ENCODE peak calls at places on chromosome 2, in nine cellular contexts. H is right cardiac atrium, W is thoracic aorta, A is lung, Z is tibial artery, F is body of pancreas, S is mesendoderm, R is OCI-LY7, X is hepatocyte. P is an unnamed sample. For H3K4me1, the result is how much of the 10 kb centered on the place peaks cover.

GRCh38 chr2:6394266-6394665 is 471.4 kb downstream of the CMPK2 start:
- DNase-seq in S (no peak), F (no peak), A (no peak), R (no peak), Z (no peak), H (no peak), X (peak), W (no peak), P (no peak)

GRCh38 chr2:40095003-40095402 is 315.9 kb upstream of the THUMPD2 start:
- DNase-seq in S (no peak), R (no peak), X (no peak), A (no peak), Z (no peak), H (no peak), W (no peak), F (no peak), P (no peak)

GRCh38 chr2:183998041-183998796 is 600.1 kb upstream of the ZNF804A start:
- DNase-seq in A (no peak), H (no peak), X (no peak), W (no peak), F (no peak), R (no peak), S (peak), Z (no peak), P (no peak)

GRCh38 chr2:10169053-10169578 is 46.6 kb downstream of the RRM2 start:
- DNase-seq in F (no peak), W (no peak), S (no peak), Z (no peak), A (no peak), X (no peak), H (no peak), R (no peak), P (no peak)

GRCh38 chr2:30444283-30444682 is 2.8 kb upstream of the LCLAT1 start:
- DNase-seq in S (no peak), R (no peak), H (no peak), A (no peak), X (no peak), Z (no peak), F (no peak), W (no peak), P (no peak)

GRCh38 chr2:133421516-133422324 is 146.5 kb downstream of the NCKAP5 start:
- DNase-seq in A (no peak), H (no peak), W (no peak), S (peak), F (no peak), X (peak), R (no peak), Z (no peak), P (no peak)

GRCh38 chr2:121260370-121261154 is 24.4 kb downstream of the TFCP2L1 start:
- DNase-seq in H (no peak), X (peak), A (no peak), Z (no peak), F (no peak), W (no peak), R (no peak), S (no peak), P (no peak)

GRCh38 chr2:158724803-158725271 is 70.3 kb upstream of the DAPL1 start:
- DNase-seq in R (no peak), A (peak), X (peak), Z (no peak), H (no peak), W (no peak), S (no peak), F (no peak), P (peak)

GRCh38 chr2:24382363-24383021 is 22.2 kb upstream of the ITSN2 start:
- DNase-seq in H (peak), F (peak), W (no peak), Z (peak), X (peak), R (peak), A (peak), S (peak), P (peak)

GRCh38 chr2:29782531-29782930 is 138.9 kb downstream of the ALK start:
- DNase-seq in H (no peak), F (no peak), W (no peak), X (no peak), S (no peak), A (no peak), Z (no peak), R (no peak), P (no peak)

GRCh38 chr2:217120429-217120828 is 260.6 kb upstream of the TNP1 start:
- DNase-seq in X (no peak), Z (no peak), S (no peak), W (no peak), F (no peak), R (no peak), H (no peak), A (no peak), P (no peak)

GRCh38 chr2:155815275-155815674 is 517.2 kb downstream of the NR4A2 start:
- DNase-seq in Z (no peak), S (no peak), R (no peak), X (no peak), F (no peak), H (no peak), A (no peak), W (no peak), P (no peak)

GRCh38 chr2:149561309-149561926 is 26.2 kb downstream of the MMADHC start:
- DNase-seq in A (no peak), S (peak), H (no peak), F (peak), Z (no peak), W (no peak), R (peak), X (peak), P (peak)

GRCh38 chr2:116491292-116491691 is 1323.2 kb upstream of the DDX18 start:
- DNase-seq in S (no peak), R (no peak), W (no peak), X (peak), F (no peak), H (no peak), Z (no peak), A (no peak), P (no peak)

GRCh38 chr2:120132190-120132589 is 91.0 kb downstream of the TMEM185B start:
- DNase-seq in R (no peak), X (no peak), H (no peak), Z (no peak), F (no peak), A (no peak), S (no peak), W (no peak), P (no peak)
- H3K4me1 ChIP-seq in R (under half), X (under half), H (under half), Z (under half), F (under half), A (under half), S (under half), W (under half), P (under half)

DNA sequence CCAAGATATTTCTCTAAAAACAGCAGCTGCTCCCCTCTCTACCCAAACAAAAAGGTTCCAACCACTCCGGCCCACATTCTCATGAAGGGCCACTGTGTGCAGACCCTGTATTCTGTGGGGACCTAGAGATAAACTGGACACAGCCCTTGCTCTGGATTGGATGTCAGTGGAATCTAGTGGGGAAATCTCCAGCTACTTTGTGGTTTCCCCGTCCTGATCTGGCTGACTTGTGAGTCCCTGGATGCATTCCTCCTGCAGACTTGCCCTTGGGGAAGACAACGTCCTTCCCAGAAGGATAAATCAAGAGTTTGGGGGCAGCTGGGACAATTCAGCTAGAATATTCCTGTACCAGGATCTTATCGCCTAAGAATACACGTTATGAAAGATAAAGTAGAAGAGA is 151.1 kb downstream of the FSHR start:
- DNase-seq in W (no peak), R (no peak), S (no peak), H (no peak), X (no peak), Z (no peak), F (no peak), A (no peak), P (no peak)
- H3K4me3 ChIP-seq in W (no peak), R (no peak), S (no peak), H (no peak), X (no peak), Z (no peak), F (no peak), A (no peak), P (no peak)

GRCh38 chr2:144605232-144605631 is 85.3 kb upstream of the ZEB2 start:
- DNase-seq in R (peak), H (no peak), F (no peak), A (no peak), S (no peak), X (no peak), Z (no peak), W (no peak), P (no peak)

GRCh38 chr2:144603334-144603733 is 83.4 kb upstream of the ZEB2 start:
- DNase-seq in F (no peak), X (no peak), S (no peak), A (no peak), H (no peak), Z (no peak), R (no peak), W (no peak), P (no peak)

GRCh38 chr2:144606756-144607498 is 87.0 kb upstream of the ZEB2 start:
- DNase-seq in W (no peak), Z (no peak), A (no peak), S (no peak), H (no peak), R (no peak), X (no peak), F (no peak), P (no peak)

DNA sequence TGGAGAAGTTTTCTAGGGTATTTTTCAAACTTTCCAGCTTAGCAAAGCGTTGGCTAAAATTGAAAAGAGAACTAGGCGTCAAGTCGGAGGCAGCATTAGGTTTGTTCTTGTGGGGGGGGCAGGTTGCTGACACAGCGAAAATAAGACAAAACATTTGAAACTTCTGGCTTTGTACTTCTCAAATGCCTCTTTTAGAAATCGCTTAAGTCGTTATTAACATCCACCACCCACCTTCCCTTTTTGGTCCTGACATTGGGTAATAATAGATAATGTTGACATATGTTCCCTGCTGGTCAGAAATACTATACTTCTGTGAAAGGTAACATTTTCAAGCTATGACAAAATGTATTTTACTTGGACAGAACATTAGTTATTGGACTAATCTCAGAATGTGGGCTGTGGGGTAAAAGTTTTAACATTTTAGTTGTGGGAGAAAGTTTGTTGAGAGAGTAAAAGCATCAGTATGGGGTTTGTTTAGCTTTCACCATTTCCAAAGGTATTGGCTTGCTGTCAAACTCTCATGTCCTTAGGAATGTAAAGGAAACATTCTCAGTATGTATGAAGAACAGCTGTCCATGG is 88.1 kb upstream of the ZEB2 start:
- DNase-seq in Z (no peak), A (peak), X (no peak), H (peak), R (no peak), F (no peak), S (no peak), W (no peak), P (no peak)
- H3K27ac ChIP-seq in Z (peak), A (no peak), X (no peak), H (no peak), R (no peak), F (no peak), S (no peak), W (peak), P (no peak)

GRCh38 chr2:12615509-12615908 is 101.2 kb upstream of the TRIB2 start:
- DNase-seq in Z (no peak), F (no peak), H (no peak), S (no peak), A (no peak), X (no peak), R (no peak), W (no peak), P (no peak)
- H3K4me1 ChIP-seq in Z (under half), F (under half), H (under half), S (under half), A (under half), X (under half), R (under half), W (under half), P (under half)

GRCh38 chr2:172085460-172086159 is at the start of gene DLX1:
- DNase-seq in Z (no peak), R (no peak), S (no peak), W (no peak), A (no peak), X (no peak), F (no peak), H (no peak), P (no peak)

GRCh38 chr2:172086349-172087190 is 1.3 kb downstream of the DLX1 start:
- DNase-seq in Z (no peak), W (no peak), S (peak), X (peak), A (no peak), H (no peak), F (no peak), R (peak), P (no peak)

GRCh38 chr2:172084484-172084733 is 898 bp upstream of the DLX1 start:
- DNase-seq in A (no peak), S (peak), F (no peak), H (no peak), X (no peak), W (no peak), Z (no peak), R (no peak), P (peak)

GRCh38 chr2:172083725-172084483 is 1.4 kb upstream of the DLX1 start:
- DNase-seq in A (no peak), R (no peak), X (no peak), H (no peak), F (no peak), Z (no peak), S (no peak), W (no peak), P (peak)

DNA sequence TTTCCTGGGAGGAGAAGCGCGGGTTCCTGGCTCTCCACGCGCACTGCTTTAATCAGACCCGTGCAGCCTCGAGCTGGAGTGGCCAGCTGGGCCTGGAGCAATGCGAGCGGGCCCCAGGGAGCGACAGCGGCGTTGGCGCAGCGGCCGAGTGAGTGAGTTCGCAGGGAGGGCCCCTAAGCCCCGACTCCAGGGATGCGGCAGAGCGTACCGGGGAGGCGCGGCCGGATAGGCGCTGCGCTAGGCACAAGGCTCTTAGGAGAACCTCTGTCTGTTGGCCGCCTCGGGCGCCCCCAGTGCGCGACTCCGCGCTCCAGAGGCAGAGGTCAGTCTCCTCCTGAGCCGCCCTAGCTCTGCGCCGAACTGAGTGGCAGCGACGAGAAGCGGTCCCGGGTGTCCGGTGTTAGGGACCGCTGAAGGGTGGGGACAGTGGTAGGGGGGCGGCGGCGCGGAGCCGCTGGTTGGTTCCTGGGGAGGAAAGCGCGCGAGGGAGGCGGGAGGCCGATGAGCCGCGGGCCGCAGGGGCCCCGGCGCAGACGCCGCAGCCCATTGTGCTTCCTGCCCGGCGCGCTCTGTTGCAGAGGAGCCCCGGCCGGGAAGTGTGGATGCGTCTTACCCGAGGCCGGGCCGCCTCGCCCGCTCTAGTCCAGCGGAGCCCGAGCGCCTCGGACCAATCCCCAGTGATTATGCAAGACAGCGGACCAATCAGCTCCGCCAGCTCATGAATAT is 410 bp upstream of the DLX1 start:
- DNase-seq in R (peak), W (no peak), F (peak), S (peak), Z (peak), H (peak), A (peak), X (peak), P (peak)
- H3K4me3 ChIP-seq in R (peak), W (peak), F (peak), S (peak), Z (peak), H (peak), A (no peak), X (peak), P (peak)

GRCh38 chr2:73116182-73116960 is 3.6 kb upstream of the RAB11FIP5 start:
- DNase-seq in R (no peak), W (no peak), S (no peak), H (no peak), X (no peak), A (no peak), Z (peak), F (no peak), P (no peak)

GRCh38 chr2:73113634-73113958 is 848 bp upstream of the RAB11FIP5 start:
- DNase-seq in W (no peak), F (no peak), Z (no peak), S (no peak), A (no peak), H (no peak), R (no peak), X (no peak), P (no peak)

GRCh38 chr2:73112913-73113633 is at the start of gene RAB11FIP5:
- DNase-seq in A (peak), Z (peak), F (peak), X (peak), W (peak), S (peak), H (peak), R (peak), P (peak)

GRCh38 chr2:73112026-73112912 is 479 bp downstream of the RAB11FIP5 start:
- DNase-seq in R (no peak), A (no peak), X (peak), W (no peak), F (peak), H (peak), Z (peak), S (peak), P (peak)

DNA sequence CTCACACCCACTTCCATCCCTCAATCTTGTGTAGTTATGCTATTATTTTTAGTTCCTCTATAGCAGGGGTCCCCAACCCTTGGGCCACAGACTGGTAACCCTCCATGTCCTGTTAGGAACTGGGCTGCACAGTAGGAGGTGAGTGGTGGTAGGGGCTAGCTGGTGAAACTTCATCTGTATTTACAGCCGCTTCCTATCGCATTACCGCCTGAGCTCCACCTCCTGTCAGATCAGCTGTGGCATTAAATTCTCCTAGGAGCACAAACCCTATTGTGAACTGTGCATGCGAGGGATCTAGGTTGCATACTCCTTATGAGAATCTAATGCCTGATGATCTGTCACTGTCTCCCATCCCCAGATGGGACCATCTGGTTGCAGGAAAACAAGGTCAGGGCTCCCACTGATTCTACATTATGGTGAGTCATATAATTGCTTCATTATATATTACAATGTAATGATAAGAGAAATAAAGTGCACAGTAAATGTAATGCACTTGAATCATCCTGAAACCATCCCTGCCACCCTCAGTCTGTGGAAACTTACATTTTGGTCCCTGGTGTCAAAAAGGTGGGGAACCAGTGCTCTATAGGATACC is 1.6 kb upstream of the RAB11FIP5 start:
- DNase-seq in X (no peak), H (no peak), F (no peak), S (no peak), Z (peak), A (no peak), W (no peak), R (no peak), P (no peak)
- H3K27ac ChIP-seq in X (no peak), H (no peak), F (no peak), S (no peak), Z (peak), A (no peak), W (peak), R (no peak), P (no peak)

DNA sequence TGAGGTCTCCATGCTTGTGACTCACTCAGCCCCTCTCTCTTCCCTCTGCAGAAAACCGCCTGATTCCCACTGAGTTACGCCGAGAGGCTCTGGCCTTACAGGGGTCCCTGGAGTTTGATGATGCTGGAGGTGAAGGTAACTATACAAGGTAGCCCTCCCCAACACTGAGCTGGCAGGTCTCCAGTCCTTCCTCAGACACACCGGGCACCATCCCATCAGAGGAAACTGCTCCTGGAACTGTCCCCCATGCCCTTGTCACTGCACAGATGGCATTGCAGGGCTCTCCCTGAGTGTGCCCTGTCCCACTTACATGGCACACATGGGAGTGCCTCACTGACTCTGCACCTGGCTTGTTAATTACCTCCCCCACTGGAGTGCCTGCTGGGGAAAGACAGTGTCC is 1.9 kb downstream of the IMP4 start:
- DNase-seq in W (no peak), X (no peak), F (no peak), S (no peak), A (no peak), R (peak), H (no peak), Z (no peak), P (no peak)
- H3K4me1 ChIP-seq in W (under half), X (under half), F (under half), S (under half), A (under half), R (half or more), H (under half), Z (under half), P (under half)

GRCh38 chr2:19362094-19362649 is 3.7 kb upstream of the OSR1 start:
- DNase-seq in X (no peak), A (no peak), R (peak), W (no peak), F (no peak), H (no peak), S (peak), Z (no peak), P (peak)

GRCh38 chr2:19362652-19363473 is 4.4 kb upstream of the OSR1 start:
- DNase-seq in X (peak), A (peak), H (peak), Z (peak), F (peak), W (no peak), R (peak), S (peak), P (peak)

GRCh38 chr2:19365126-19365525 is 6.7 kb upstream of the OSR1 start:
- DNase-seq in R (no peak), Z (no peak), A (no peak), F (no peak), W (no peak), H (no peak), X (no peak), S (no peak), P (no peak)

GRCh38 chr2:19363474-19363778 is 5.0 kb upstream of the OSR1 start:
- DNase-seq in A (no peak), X (no peak), R (no peak), W (no peak), S (no peak), F (no peak), Z (no peak), H (no peak), P (no peak)

GRCh38 chr2:19364014-19364413 is 5.6 kb upstream of the OSR1 start:
- DNase-seq in A (no peak), S (no peak), R (no peak), X (no peak), Z (no peak), H (no peak), W (no peak), F (no peak), P (no peak)
- H3K4me3 ChIP-seq in A (no peak), S (no peak), R (no peak), X (no peak), Z (no peak), H (no peak), W (peak), F (no peak), P (no peak)